ENCODE peak calls at places on chromosome 1, in six cellular contexts. One of them, this sample, is unnamed.

GRCh38 chr1:228837817-228838716 is 102.8 kb downstream of the RHOU start:
- DNase-seq in WTC11: no peak
- DNase-seq in iris pigment epithelial cell: peak
- DNase-seq in endothelial cell: no peak
- DNase-seq in T47D: no peak
- DNase-seq in left ventricle myocardium superior: no peak
- DNase-seq in this sample: no peak

GRCh38 chr1:52917156-52917555 is 4.4 kb downstream of the ECHDC2 start:
- DNase-seq in iris pigment epithelial cell: no peak
- DNase-seq in WTC11: no peak
- DNase-seq in left ventricle myocardium superior: no peak
- DNase-seq in endothelial cell: no peak
- DNase-seq in T47D: no peak
- DNase-seq in this sample: no peak

GRCh38 chr1:68279846-68280245 is 47.5 kb upstream of the WLS start:
- DNase-seq in WTC11: no peak
- DNase-seq in left ventricle myocardium superior: no peak
- DNase-seq in T47D: no peak
- DNase-seq in iris pigment epithelial cell: no peak
- DNase-seq in endothelial cell: no peak
- DNase-seq in this sample: no peak

GRCh38 chr1:36006941-36007500 is 76.1 kb downstream of the AGO3 start:
- DNase-seq in WTC11: no peak
- DNase-seq in left ventricle myocardium superior: no peak
- DNase-seq in iris pigment epithelial cell: no peak
- DNase-seq in T47D: no peak
- DNase-seq in endothelial cell: no peak
- DNase-seq in this sample: no peak

GRCh38 chr1:98201640-98202039 is 280.8 kb upstream of the DPYD start:
- DNase-seq in endothelial cell: no peak
- DNase-seq in WTC11: no peak
- DNase-seq in T47D: no peak
- DNase-seq in iris pigment epithelial cell: peak
- DNase-seq in left ventricle myocardium superior: no peak
- DNase-seq in this sample: no peak

GRCh38 chr1:42529724-42530161 is 66.7 kb downstream of the CCDC30 start:
- DNase-seq in left ventricle myocardium superior: no peak
- DNase-seq in T47D: no peak
- DNase-seq in endothelial cell: no peak
- DNase-seq in WTC11: no peak
- DNase-seq in iris pigment epithelial cell: peak
- DNase-seq in this sample: no peak

GRCh38 chr1:216045400-216045799 is 377.8 kb downstream of the USH2A start:
- DNase-seq in endothelial cell: no peak
- DNase-seq in T47D: no peak
- DNase-seq in WTC11: no peak
- DNase-seq in left ventricle myocardium superior: no peak
- DNase-seq in iris pigment epithelial cell: peak
- DNase-seq in this sample: no peak

GRCh38 chr1:47181955-47182680 is 7.7 kb downstream of the PDZK1IP1 start:
- DNase-seq in iris pigment epithelial cell: peak
- DNase-seq in endothelial cell: no peak
- DNase-seq in WTC11: no peak
- DNase-seq in left ventricle myocardium superior: no peak
- DNase-seq in T47D: no peak
- DNase-seq in this sample: no peak

GRCh38 chr1:167599839-167600581 is 30.0 kb upstream of the RCSD1 start:
- DNase-seq in WTC11: no peak
- DNase-seq in iris pigment epithelial cell: peak
- DNase-seq in T47D: peak
- DNase-seq in left ventricle myocardium superior: peak
- DNase-seq in endothelial cell: peak
- DNase-seq in this sample: no peak

GRCh38 chr1:7262611-7263010 is 477.4 kb downstream of the CAMTA1 start:
- DNase-seq in endothelial cell: no peak
- DNase-seq in left ventricle myocardium superior: no peak
- DNase-seq in T47D: no peak
- DNase-seq in WTC11: no peak
- DNase-seq in iris pigment epithelial cell: no peak
- DNase-seq in this sample: no peak